ENCODE peak calls at places on chromosomes 11 and 22, in nine cellular contexts. K, X, Z, H, L, Q, M, R and F are unnamed samples.

GRCh38 chr22:31932863-31933262 is 11.5 kb upstream of the YWHAH start:
- DNase-seq in M (no peak), L (no peak), Q (no peak), Z (no peak), K (no peak), H (peak), X (peak), R (no peak), F (no peak)

GRCh38 chr11:74453373-74453975 is 13.9 kb downstream of the KCNE3 start:
- DNase-seq in L (peak), M (peak), R (no peak), Z (peak), H (peak), X (peak), Q (peak), K (peak), F (peak)

GRCh38 chr11:8070417-8071101 is 10.5 kb upstream of the TUB start:
- DNase-seq in Z (peak), X (no peak), K (peak), Q (no peak), R (no peak), L (peak), M (peak), H (no peak), F (peak)

GRCh38 chr11:22624742-22625447 is 728 bp downstream of the FANCF start:
- DNase-seq in L (peak), Z (peak), M (peak), R (peak), H (peak), K (peak), X (peak), Q (peak), F (peak)

GRCh38 chr22:50201191-50202129 is 649 bp downstream of the SELENOO start:
- DNase-seq in Z (peak), K (no peak), H (peak), Q (no peak), L (no peak), R (no peak), M (peak), X (no peak), F (no peak)

GRCh38 chr11:10590516-10590915 is 22.1 kb upstream of the LYVE1 start:
- DNase-seq in L (no peak), R (no peak), M (no peak), Z (peak), K (no peak), X (no peak), Q (no peak), H (no peak), F (no peak)

GRCh38 chr11:31797227-31798056 is 13.7 kb downstream of the PAX6 start:
- DNase-seq in H (no peak), R (no peak), L (no peak), Z (no peak), X (no peak), K (no peak), Q (no peak), M (no peak), F (no peak)

GRCh38 chr11:61962213-61963015 is 5.0 kb downstream of the FTH1 start:
- DNase-seq in Q (no peak), R (no peak), M (no peak), Z (peak), L (no peak), K (no peak), H (no peak), X (no peak), F (no peak)

GRCh38 chr11:22795914-22796313 is 33.7 kb downstream of the SVIP start:
- DNase-seq in M (no peak), Q (no peak), X (no peak), K (no peak), R (no peak), H (no peak), L (no peak), Z (no peak), F (no peak)

GRCh38 chr11:36057372-36058045 is 113.6 kb downstream of the LDLRAD3 start:
- DNase-seq in Q (no peak), Z (no peak), X (peak), M (no peak), K (no peak), R (no peak), H (peak), L (no peak), F (peak)

GRCh38 chr11:108527382-108527781 is 29.2 kb upstream of the POGLUT3 start:
- DNase-seq in Z (no peak), R (no peak), K (no peak), M (no peak), H (no peak), L (no peak), Q (no peak), X (no peak), F (no peak)

GRCh38 chr11:56852131-56852530 is 103.6 kb upstream of the OR9G4 start:
- DNase-seq in L (peak), Q (no peak), M (no peak), X (no peak), H (no peak), Z (no peak), K (no peak), R (no peak), F (no peak)

GRCh38 chr22:27197071-27197470 is 539.7 kb downstream of the MIAT start:
- DNase-seq in L (no peak), M (no peak), R (no peak), X (no peak), K (no peak), Z (no peak), H (no peak), Q (no peak), F (no peak)

GRCh38 chr22:27195516-27195915 is 538.1 kb downstream of the MIAT start:
- DNase-seq in Q (no peak), L (no peak), R (no peak), X (no peak), M (no peak), Z (no peak), K (no peak), H (no peak), F (no peak)

GRCh38 chr22:27195104-27195503 is 537.7 kb downstream of the MIAT start:
- DNase-seq in K (no peak), L (no peak), Z (no peak), X (peak), R (no peak), Q (no peak), H (no peak), M (no peak), F (no peak)

GRCh38 chr22:27197618-27198017 is 540.2 kb downstream of the MIAT start:
- DNase-seq in X (no peak), Z (no peak), M (no peak), H (no peak), L (no peak), Q (no peak), R (no peak), K (no peak), F (no peak)

GRCh38 chr22:27196483-27196882 is 539.1 kb downstream of the MIAT start:
- DNase-seq in K (no peak), M (no peak), H (no peak), X (no peak), Q (no peak), Z (no peak), L (no peak), R (no peak), F (no peak)
- TF ChIP-seq CTCF in K (no peak), M (no peak), H (no peak), X (no peak), Q (peak), Z (no peak), L (no peak), R (no peak), F (no peak)

DNA sequence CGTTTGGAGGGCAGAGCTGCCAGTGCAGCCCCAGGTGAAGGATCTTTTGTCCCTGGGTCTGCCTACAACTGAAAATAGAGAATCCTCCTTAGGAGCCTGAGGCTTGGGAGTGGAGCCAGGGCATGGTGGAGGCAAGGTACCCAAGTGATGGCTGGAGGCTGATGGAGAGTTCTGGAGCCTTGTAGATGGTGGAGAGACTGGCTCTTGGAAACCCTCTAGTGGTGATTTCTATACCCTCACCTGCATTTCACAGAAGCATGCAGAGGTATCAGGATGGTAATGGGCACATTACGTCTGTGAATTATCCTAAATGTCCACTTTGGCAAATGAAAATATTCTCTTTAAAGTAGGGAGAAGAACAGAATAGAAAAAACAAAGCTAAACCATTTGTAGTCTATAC is 44.4 kb downstream of the INSC start:
- DNase-seq in R (no peak), H (no peak), M (peak), K (peak), Q (no peak), L (peak), X (no peak), Z (peak), F (peak)
- TF ChIP-seq CTCF in R (peak), H (no peak), M (peak), K (peak), Q (peak), L (peak), X (no peak), Z (peak), F (peak)

DNA sequence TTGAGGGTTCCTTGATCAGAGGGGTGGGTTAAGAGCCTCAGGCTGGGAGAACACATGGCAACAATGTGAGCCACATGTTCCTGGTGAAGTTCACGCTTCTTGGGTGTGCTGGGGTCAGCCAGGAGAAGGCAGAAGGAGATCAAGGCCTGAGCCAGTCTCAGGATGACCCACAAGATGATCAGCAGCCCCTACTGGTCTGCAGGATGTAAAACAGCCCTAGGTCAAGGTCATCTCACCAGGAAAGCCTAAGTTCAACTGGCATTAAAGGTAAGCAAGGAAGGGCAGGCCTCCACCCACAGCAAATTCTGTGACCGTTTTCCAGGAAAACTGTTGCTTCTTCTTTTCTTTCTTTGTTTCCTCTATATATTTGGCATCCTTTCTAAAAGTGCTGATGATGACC is 156.7 kb upstream of the KIRREL3 start:
- DNase-seq in M (peak), L (no peak), K (no peak), Q (no peak), H (no peak), X (no peak), Z (no peak), R (no peak), F (no peak)
- TF ChIP-seq CTCF in M (peak), L (no peak), K (no peak), Q (no peak), H (no peak), X (no peak), Z (no peak), R (no peak), F (no peak)

GRCh38 chr11:111918390-111919256 is at the start of gene C11orf52:
- DNase-seq in Z (peak), H (no peak), K (no peak), X (peak), M (no peak), L (peak), Q (peak), R (no peak), F (peak)
- TF ChIP-seq CTCF in Z (no peak), H (no peak), K (no peak), X (no peak), M (no peak), L (peak), Q (peak), R (no peak), F (no peak)

GRCh38 chr11:112004389-112004788 is 20.8 kb upstream of the DLAT start:
- DNase-seq in H (no peak), Z (no peak), X (no peak), L (no peak), K (no peak), M (peak), Q (no peak), R (no peak), F (no peak)
- TF ChIP-seq CTCF in H (peak), Z (peak), X (no peak), L (peak), K (peak), M (peak), Q (peak), R (peak), F (no peak)